ENCODE peak calls at places on chromosomes 6 and 20, in five cellular contexts. N is ovary; R is colonic mucosa; H is neural progenitor cell; M is CD8-positive, alpha-beta T cell. A is an unnamed sample.

GRCh38 chr6:3789018-3789895 is 37.7 kb upstream of the PXDC1 start:
- DNase-seq in N (no peak), R (no peak), H (no peak), M (no peak), A (no peak)

GRCh38 chr20:63119451-63120285 is 96.3 kb downstream of the YTHDF1 start:
- DNase-seq in N (no peak), R (no peak), H (no peak), M (no peak), A (no peak)

GRCh38 chr20:21808863-21809664 is 103.6 kb downstream of the PAX1 start:
- DNase-seq in N (peak; percentile 35), R (peak; percentile 41), H (peak; percentile 83), M (no peak), A (no peak)

GRCh38 chr6:29500594-29500993 is 12.8 kb upstream of the MAS1L start:
- DNase-seq in N (no peak), R (peak; percentile 9), H (no peak), M (no peak), A (peak; percentile 14)

GRCh38 chr20:49973964-49974363 is 8.8 kb upstream of the SNAI1 start:
- DNase-seq in N (no peak), R (no peak), H (no peak), M (no peak), A (no peak)

GRCh38 chr6:28553384-28553985 is 27.8 kb downstream of the GPX5 start:
- DNase-seq in N (no peak), R (no peak), H (no peak), M (no peak), A (no peak)

GRCh38 chr6:14149053-14149746 is 31.6 kb downstream of the CD83 start:
- DNase-seq in N (no peak), R (no peak), H (no peak), M (no peak), A (no peak)

GRCh38 chr20:62964700-62965099 is 12.2 kb downstream of the SLC17A9 start:
- DNase-seq in N (no peak), R (no peak), H (no peak), M (no peak), A (no peak)

GRCh38 chr6:97052152-97052787 is 127.7 kb downstream of the KLHL32 start:
- DNase-seq in N (no peak), R (no peak), H (no peak), M (no peak), A (no peak)

GRCh38 chr20:51695574-51696303 is 72.5 kb downstream of the ATP9A start:
- DNase-seq in N (no peak), R (no peak), H (no peak), M (no peak), A (no peak)

GRCh38 chr6:167799033-167799933 is 27.4 kb upstream of the AFDN start:
- DNase-seq in N (no peak), R (peak; percentile 19), H (no peak), M (no peak), A (peak; percentile 28)

GRCh38 chr6:133099573-133099972 is 141.6 kb upstream of the EYA4 start:
- DNase-seq in N (no peak), R (no peak), H (no peak), M (no peak), A (no peak)

GRCh38 chr6:167658106-167658505 is 168.6 kb upstream of the AFDN start:
- DNase-seq in N (no peak), R (no peak), H (no peak), M (no peak), A (no peak)

GRCh38 chr6:169689247-169689646 is 12.6 kb downstream of the WDR27 start:
- DNase-seq in N (no peak), R (no peak), H (no peak), M (no peak), A (no peak)

GRCh38 chr6:134080171-134080795 is 27.9 kb upstream of the SLC2A12 start:
- DNase-seq in N (no peak), R (no peak), H (no peak), M (no peak), A (no peak)

GRCh38 chr20:58634121-58634817 is 16.8 kb upstream of the STX16 start:
- DNase-seq in N (no peak), R (no peak), H (no peak), M (no peak), A (no peak)

GRCh38 chr6:133715270-133715669 is 173.6 kb upstream of the TCF21 start:
- DNase-seq in N (no peak), R (no peak), H (no peak), M (no peak), A (no peak)

GRCh38 chr20:39588148-39588757 is 626.1 kb downstream of the DHX35 start:
- DNase-seq in N (no peak), R (no peak), H (no peak), M (no peak), A (no peak)

GRCh38 chr6:41768545-41769308 is 11.0 kb downstream of the FRS3 start:
- DNase-seq in N (no peak), R (peak; percentile 60), H (no peak), M (no peak), A (no peak)

GRCh38 chr20:43389839-43390626 is 67.7 kb upstream of the SRSF6 start:
- DNase-seq in N (no peak), R (no peak), H (peak; percentile 49), M (no peak), A (no peak)

GRCh38 chr6:136341367-136341766 is 51.7 kb upstream of the BCLAF1 start:
- DNase-seq in N (no peak), R (no peak), H (no peak), M (no peak), A (no peak)

GRCh38 chr6:126886106-126886505 is 232.4 kb upstream of the RSPO3 start:
- DNase-seq in N (no peak), R (no peak), H (no peak), M (no peak), A (no peak)

GRCh38 chr20:17768267-17768666 is 68.5 kb downstream of the BANF2 start:
- DNase-seq in N (no peak), R (no peak), H (no peak), M (no peak), A (no peak)

GRCh38 chr6:20433929-20434328 is 32.2 kb downstream of the E2F3 start:
- DNase-seq in N (no peak), R (no peak), H (no peak), M (no peak), A (no peak)

GRCh38 chr20:3158968-3159431 is 665 bp downstream of the FASTKD5 start:
- DNase-seq in N (no peak), R (no peak), H (peak; percentile 58), M (no peak), A (no peak)

GRCh38 chr6:110800181-110800838 is 15.0 kb downstream of the CDK19 start:
- DNase-seq in N (no peak), R (no peak), H (no peak), M (no peak), A (no peak)

GRCh38 chr6:33799714-33800113 is 4.1 kb downstream of the MLN start:
- DNase-seq in N (no peak), R (no peak), H (no peak), M (no peak), A (no peak)

GRCh38 chr20:43983904-43984361 is 69.3 kb downstream of the TOX2 start:
- DNase-seq in N (no peak), R (no peak), H (no peak), M (no peak), A (no peak)

GRCh38 chr6:12956991-12957320 is 240.4 kb downstream of the PHACTR1 start:
- DNase-seq in N (no peak), R (no peak), H (peak; percentile 8), M (no peak), A (no peak)

GRCh38 chr6:1599469-1599868 is 10.2 kb upstream of the FOXC1 start:
- DNase-seq in N (no peak), R (no peak), H (no peak), M (no peak), A (no peak)

GRCh38 chr20:16752901-16753300 is 4.7 kb downstream of the OTOR start:
- DNase-seq in N (no peak), R (no peak), H (no peak), M (no peak), A (no peak)
- H3K4me3 ChIP-seq in N (no peak overlapping the region), R (no peak overlapping the region), H (no peak overlapping the region), M (no peak overlapping the region), A (no peak overlapping the region)

DNA sequence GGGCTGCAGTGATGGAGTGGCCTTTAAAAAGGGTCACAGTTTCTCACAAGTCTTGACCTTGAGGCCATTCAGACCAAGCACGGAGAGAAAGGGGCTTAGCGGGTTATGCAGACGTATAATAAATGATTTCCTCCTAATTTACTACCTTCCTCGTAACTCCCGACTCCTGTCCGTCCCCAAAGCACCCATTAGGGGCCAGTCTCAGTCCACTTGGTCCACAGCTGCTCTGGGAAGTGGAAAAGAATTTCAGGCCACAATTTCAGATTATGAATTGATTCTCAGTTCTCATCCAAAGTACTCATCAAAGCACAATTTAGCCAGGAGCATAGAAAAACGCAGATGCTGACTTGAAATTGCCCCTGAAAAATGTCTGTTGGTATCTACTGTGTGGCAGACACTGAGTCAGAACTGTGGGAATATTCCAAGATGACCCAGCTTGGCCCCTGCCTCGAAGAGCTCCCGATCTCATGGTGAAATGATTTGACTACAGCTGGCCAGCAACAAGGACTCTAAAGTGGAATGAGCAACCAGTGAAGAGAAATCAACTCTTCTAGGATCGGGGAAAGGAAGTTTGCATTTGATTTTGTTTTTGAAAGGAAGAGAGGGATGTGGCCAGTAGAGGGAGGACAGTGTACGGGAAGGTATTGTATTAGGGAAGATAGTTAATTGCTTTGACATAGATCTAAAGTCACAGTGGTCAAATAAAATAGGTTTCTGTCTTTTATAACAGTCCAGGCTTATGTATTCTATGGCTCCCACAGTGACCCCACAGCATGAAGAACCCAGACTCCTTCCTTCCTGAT is 15.2 kb upstream of the STK35 start:
- DNase-seq in N (no peak), R (no peak), H (no peak), M (no peak), A (no peak)
- TF ChIP-seq CTCF in N (no peak), R (no peak), H (peak; percentile 12), M (no peak), A (no peak)

GRCh38 chr6:106794129-106794528 is 164.8 kb downstream of the QRSL1 start:
- DNase-seq in N (no peak), R (no peak), H (no peak), M (no peak), A (no peak)

GRCh38 chr6:106799008-106799952 is 169.9 kb downstream of the QRSL1 start:
- DNase-seq in N (no peak), R (peak; percentile 30), H (peak; percentile 23), M (no peak), A (no peak)

GRCh38 chr6:106797186-106797585 is 167.8 kb downstream of the QRSL1 start:
- DNase-seq in N (no peak), R (no peak), H (no peak), M (no peak), A (no peak)

GRCh38 chr6:106800379-106800778 is 171.0 kb downstream of the QRSL1 start:
- DNase-seq in N (no peak), R (no peak), H (no peak), M (no peak), A (no peak)

DNA sequence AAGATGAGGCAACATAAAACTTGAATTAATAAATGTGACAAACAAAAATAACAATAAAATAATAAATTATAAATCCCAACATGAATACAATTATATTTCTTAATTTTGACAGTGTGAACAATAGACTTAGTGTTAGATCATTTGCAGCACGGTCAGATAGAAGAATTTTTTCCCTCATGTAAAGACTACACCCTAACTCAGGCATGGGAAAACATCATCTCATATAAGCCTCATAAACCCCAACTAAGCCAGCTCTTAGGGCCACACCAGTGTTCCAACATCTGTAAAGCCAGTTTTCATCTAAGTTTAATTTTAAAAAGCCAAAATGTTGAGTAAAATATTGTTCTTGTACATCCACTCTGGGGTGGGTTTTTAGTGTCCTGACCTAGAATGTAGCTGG is 167.4 kb downstream of the QRSL1 start:
- DNase-seq in N (no peak), R (no peak), H (no peak), M (no peak), A (no peak)
- H3K4me1 ChIP-seq in N (no peaks in the 10 kb centered on the region), R (no peaks in the 10 kb centered on the region), H (peaks cover 11% of the 10 kb centered on the region), M (no peaks in the 10 kb centered on the region), A (no peaks in the 10 kb centered on the region)

GRCh38 chr6:39204646-39205244 is 24.5 kb downstream of the KCNK5 start:
- DNase-seq in N (no peak), R (no peak), H (peak; percentile 83), M (no peak), A (no peak)
- H3K4me3 ChIP-seq in N (no peak overlapping the region), R (no peak overlapping the region), H (peak overlapping the region; percentile 2), M (no peak overlapping the region), A (no peak overlapping the region)

A was measured in lung.